ENCODE peak calls at places on chromosome 2, in six cellular contexts. O is NB4, C is A549, D is HepG2, R is GM12878, Q is K562. B is an unnamed sample.
A peak's percentile ranks its signal among the peaks of the same experiment; 100 is the strongest.

GRCh38 chr2:29117636-29118303 is 2.6 kb downstream of the CLIP4 start:
- DNase-seq in O (no peak), C (peak; percentile 85), D (peak; percentile 72), R (no peak), Q (no peak), B (peak; percentile 83)

GRCh38 chr2:148531175-148532048 is 113.1 kb upstream of the EPC2 start:
- DNase-seq in O (no peak), C (no peak), D (no peak), R (no peak), Q (no peak), B (no peak)

GRCh38 chr2:72131371-72131891 is 16.2 kb downstream of the CYP26B1 start:
- DNase-seq in O (no peak), C (no peak), D (no peak), R (no peak), Q (no peak), B (no peak)

GRCh38 chr2:160242863-160243552 is 42.9 kb upstream of the ITGB6 start:
- DNase-seq in O (no peak), C (no peak), D (no peak), R (no peak), Q (no peak), B (no peak)

GRCh38 chr2:29443086-29443485 is 327.9 kb downstream of the CLIP4 start:
- DNase-seq in O (no peak), C (no peak), D (no peak), R (no peak), Q (no peak), B (no peak)

GRCh38 chr2:158102446-158102845 is 770 bp downstream of the UPP2 start:
- DNase-seq in O (no peak), C (no peak), D (no peak), R (no peak), Q (no peak), B (no peak)

GRCh38 chr2:164840930-164841718 is 499 bp downstream of the COBLL1 start:
- DNase-seq in O (peak; percentile 21), C (peak; percentile 79), D (peak; percentile 82), R (no peak), Q (peak; percentile 25), B (peak; percentile 83)

GRCh38 chr2:128437181-128437520 is 118.5 kb upstream of the HS6ST1 start:
- DNase-seq in O (no peak), C (no peak), D (no peak), R (no peak), Q (no peak), B (no peak)

GRCh38 chr2:2721296-2721835 is 390.3 kb upstream of the MYT1L start:
- DNase-seq in O (no peak), C (no peak), D (no peak), R (no peak), Q (no peak), B (no peak)

GRCh38 chr2:50712569-50712968 is 319.4 kb downstream of the NRXN1 start:
- DNase-seq in O (no peak), C (no peak), D (no peak), R (no peak), Q (no peak), B (no peak)

GRCh38 chr2:145184741-145185671 is 665.1 kb upstream of the ZEB2 start:
- DNase-seq in O (peak; percentile 45), C (no peak), D (no peak), R (no peak), Q (no peak), B (no peak)

GRCh38 chr2:145190031-145190703 is 670.2 kb upstream of the ZEB2 start:
- DNase-seq in O (peak; percentile 31), C (no peak), D (no peak), R (no peak), Q (no peak), B (peak; percentile 31)

GRCh38 chr2:145185696-145186095 is 665.8 kb upstream of the ZEB2 start:
- DNase-seq in O (no peak), C (no peak), D (no peak), R (no peak), Q (no peak), B (no peak)

DNA sequence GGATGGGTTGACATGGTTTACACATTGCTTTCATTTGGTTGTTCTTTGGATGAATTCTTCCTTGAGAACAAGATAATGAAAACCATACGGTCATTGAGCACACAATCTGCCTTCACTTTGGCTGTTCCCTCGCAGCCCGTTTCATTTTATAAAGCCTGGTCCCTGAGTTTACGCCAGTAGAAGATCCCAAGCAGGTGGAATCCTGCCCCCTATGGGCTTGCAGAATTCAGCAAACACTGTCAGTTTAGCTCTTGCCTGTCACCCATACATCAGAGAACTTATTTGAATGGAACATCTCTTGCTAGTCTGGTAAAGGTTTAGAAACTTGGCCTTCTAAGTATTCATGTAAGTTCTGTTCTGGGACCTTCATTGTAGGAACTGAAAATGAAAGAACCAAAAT is 666.4 kb upstream of the ZEB2 start:
- DNase-seq in O (peak; percentile 52), C (peak; percentile 18), D (no peak), R (no peak), Q (no peak), B (no peak)
- TF ChIP-seq MYC in O (no peak), C (no peak), D (no peak), R (no peak), Q (no peak), B (no peak)

GRCh38 chr2:39304200-39304599 is 60.4 kb upstream of the CDKL4 start:
- DNase-seq in O (no peak), C (no peak), D (no peak), R (no peak), Q (no peak), B (no peak)

GRCh38 chr2:39311469-39311868 is 67.7 kb upstream of the CDKL4 start:
- DNase-seq in O (no peak), C (no peak), D (no peak), R (no peak), Q (no peak), B (no peak)

GRCh38 chr2:39306626-39307025 is 62.9 kb upstream of the CDKL4 start:
- DNase-seq in O (no peak), C (no peak), D (no peak), R (no peak), Q (no peak), B (no peak)

GRCh38 chr2:39304729-39305128 is 61.0 kb upstream of the CDKL4 start:
- DNase-seq in O (no peak), C (no peak), D (no peak), R (no peak), Q (no peak), B (no peak)

DNA sequence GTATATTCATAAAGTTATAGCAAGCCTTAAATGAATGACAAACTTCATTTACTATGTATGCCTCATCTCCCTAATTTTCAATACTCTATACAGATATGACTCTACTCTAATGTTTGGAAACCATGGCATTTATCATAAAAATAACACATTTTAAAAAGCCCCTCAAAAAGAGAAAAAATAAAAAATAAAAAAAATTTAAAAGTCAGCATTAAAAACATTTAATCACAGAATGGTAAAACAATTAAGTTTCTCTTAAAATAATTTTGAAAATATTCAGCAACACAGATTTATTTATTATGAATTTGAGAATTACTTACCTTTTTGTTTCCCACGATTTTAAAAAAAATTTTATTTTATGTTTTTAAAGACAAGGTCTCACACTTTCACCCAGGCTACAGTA is 65.0 kb upstream of the CDKL4 start:
- DNase-seq in O (no peak), C (no peak), D (no peak), R (no peak), Q (no peak), B (no peak)
- TF ChIP-seq MYC in O (no peak), C (no peak), D (no peak), R (no peak), Q (no peak), B (no peak)

DNA sequence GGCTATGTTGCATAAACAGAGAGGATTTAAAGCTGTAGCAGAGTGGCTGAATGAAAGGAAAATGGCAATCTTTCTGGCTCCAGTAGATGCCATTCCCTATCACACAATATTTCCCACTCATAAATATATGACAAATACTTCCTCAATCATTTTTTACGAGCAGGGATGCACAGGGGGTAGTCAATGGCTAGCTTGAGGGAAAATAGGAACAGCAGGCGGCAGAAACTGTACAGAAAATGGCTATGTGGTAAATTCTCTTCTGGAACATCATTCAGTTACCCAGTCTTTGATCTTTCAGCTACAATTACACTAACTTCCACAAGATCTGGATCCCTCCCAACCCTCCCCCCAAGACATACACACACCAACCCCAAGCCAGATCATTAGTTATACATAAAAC is 127.2 kb downstream of the OLA1 start:
- DNase-seq in O (no peak), C (no peak), D (no peak), R (no peak), Q (no peak), B (peak; percentile 42)
- TF ChIP-seq MYC in O (no peak), C (no peak), D (no peak), R (no peak), Q (no peak), B (no peak)

GRCh38 chr2:166862582-166863132 is 25.6 kb upstream of the XIRP2 start:
- DNase-seq in O (no peak), C (peak; percentile 3), D (no peak), R (no peak), Q (no peak), B (no peak)

GRCh38 chr2:166867874-166868514 is 20.3 kb upstream of the XIRP2 start:
- DNase-seq in O (no peak), C (no peak), D (no peak), R (no peak), Q (no peak), B (no peak)
- TF ChIP-seq MYC in O (no peak), C (no peak), D (no peak), R (no peak), Q (no peak), B (no peak)

DNA sequence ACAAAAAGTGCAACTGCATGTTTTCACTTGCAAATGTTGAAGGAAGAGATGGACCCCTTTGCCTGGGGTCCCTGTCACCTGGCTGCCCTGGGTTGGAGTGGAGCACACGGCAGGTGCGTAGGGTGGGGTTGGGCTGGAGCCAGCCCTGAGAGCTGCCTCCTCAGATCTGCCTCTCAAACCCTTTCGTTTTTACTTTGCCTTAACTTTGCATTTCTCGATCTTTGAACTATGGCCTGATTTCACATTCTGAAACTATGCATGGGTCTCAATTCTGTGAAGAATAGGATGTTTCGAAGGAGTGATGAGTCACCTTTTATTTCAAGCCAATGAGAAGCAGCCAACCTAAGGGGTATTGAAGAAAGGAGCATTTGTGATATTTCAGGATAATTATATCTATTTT is 132.8 kb downstream of the ACOXL start:
- DNase-seq in O (no peak), C (no peak), D (no peak), R (peak; percentile 85), Q (no peak), B (no peak)
- TF ChIP-seq MYC in O (no peak), C (no peak), D (no peak), R (no peak), Q (no peak), B (no peak)

GRCh38 chr2:240624950-240625621 is at the start of gene GPR35:
- DNase-seq in O (peak; percentile 97), C (peak; percentile 26), D (no peak), R (peak; percentile 42), Q (peak; percentile 68), B (no peak)
- TF ChIP-seq MYC in O (peak; percentile 63), C (no peak), D (no peak), R (no peak), Q (no peak), B (no peak)

DNA sequence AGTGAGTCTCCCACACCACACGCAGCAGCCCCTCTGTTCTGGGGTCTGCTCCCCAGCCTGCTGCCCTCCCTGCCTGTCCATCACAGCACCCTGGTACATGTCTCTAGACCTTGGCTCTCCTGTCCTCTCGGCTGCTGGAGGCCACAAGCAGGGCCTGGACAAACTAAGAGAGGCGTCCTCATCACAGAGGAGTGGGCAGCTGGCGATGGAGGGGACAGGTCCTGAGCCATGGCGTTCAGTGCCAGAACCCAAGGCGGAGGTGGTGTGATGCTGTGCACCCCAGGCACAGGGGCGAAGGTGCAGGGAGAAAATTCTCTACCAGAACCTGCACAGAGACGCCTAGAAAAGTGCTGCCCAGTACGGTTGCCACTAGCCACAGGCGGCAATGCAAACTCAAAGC is 47.4 kb downstream of the BIN1 start:
- DNase-seq in O (no peak), C (no peak), D (no peak), R (no peak), Q (no peak), B (no peak)
- TF ChIP-seq MYC in O (no peak), C (no peak), D (no peak), R (no peak), Q (no peak), B (no peak)